ENCODE peak calls at places on chromosomes 2 and 18, in five cellular contexts. One of them, this sample, is unnamed.

GRCh38 chr2:152166633-152167032 is 8.9 kb downstream of the STAM2 start:
- DNase-seq in fibroblast of lung: peak; percentile 68
- DNase-seq in HCT116: no peak
- DNase-seq in astrocyte: peak; percentile 65
- DNase-seq in neural progenitor cell: no peak
- DNase-seq in this sample: peak; percentile 18

GRCh38 chr2:88082781-88083180 is 15.2 kb downstream of the SMYD1 start:
- DNase-seq in fibroblast of lung: no peak
- DNase-seq in HCT116: no peak
- DNase-seq in astrocyte: no peak
- DNase-seq in neural progenitor cell: no peak
- DNase-seq in this sample: no peak

GRCh38 chr2:46601328-46601963 is 122.1 kb downstream of the TMEM247 start:
- DNase-seq in fibroblast of lung: no peak
- DNase-seq in HCT116: no peak
- DNase-seq in astrocyte: no peak
- DNase-seq in neural progenitor cell: no peak
- DNase-seq in this sample: peak; percentile 49

GRCh38 chr2:11598228-11598731 is 64.4 kb downstream of the GREB1 start:
- DNase-seq in fibroblast of lung: no peak
- DNase-seq in HCT116: no peak
- DNase-seq in astrocyte: no peak
- DNase-seq in neural progenitor cell: no peak
- DNase-seq in this sample: peak; percentile 64

GRCh38 chr2:135055182-135055786 is 3.2 kb downstream of the RAB3GAP1 start:
- DNase-seq in fibroblast of lung: peak; percentile 84
- DNase-seq in HCT116: no peak
- DNase-seq in astrocyte: peak; percentile 80
- DNase-seq in neural progenitor cell: no peak
- DNase-seq in this sample: peak; percentile 34

GRCh38 chr2:127125821-127126220 is 18.9 kb upstream of the BIN1 start:
- DNase-seq in fibroblast of lung: no peak
- DNase-seq in HCT116: no peak
- DNase-seq in astrocyte: no peak
- DNase-seq in neural progenitor cell: no peak
- DNase-seq in this sample: no peak

GRCh38 chr18:21593540-21594257 is 6.8 kb downstream of the ESCO1 start:
- DNase-seq in fibroblast of lung: no peak
- DNase-seq in HCT116: no peak
- DNase-seq in astrocyte: no peak
- DNase-seq in neural progenitor cell: no peak
- DNase-seq in this sample: no peak

GRCh38 chr2:124810132-124810531 is 785.0 kb downstream of the CNTNAP5 start:
- DNase-seq in fibroblast of lung: no peak
- DNase-seq in HCT116: no peak
- DNase-seq in astrocyte: no peak
- DNase-seq in neural progenitor cell: peak; percentile 77
- DNase-seq in this sample: peak; percentile 32

GRCh38 chr2:3662239-3662638 is 4.2 kb downstream of the ALLC start:
- DNase-seq in fibroblast of lung: no peak
- DNase-seq in HCT116: peak; percentile 21
- DNase-seq in astrocyte: no peak
- DNase-seq in neural progenitor cell: no peak
- DNase-seq in this sample: no peak

GRCh38 chr2:68643011-68643873 is at the start of gene PROKR1:
- DNase-seq in fibroblast of lung: peak; percentile 27
- DNase-seq in HCT116: no peak
- DNase-seq in astrocyte: peak; percentile 5
- DNase-seq in neural progenitor cell: peak; percentile 89
- DNase-seq in this sample: peak; percentile 35

GRCh38 chr2:240877460-240878340 is 9.1 kb downstream of the AGXT start:
- DNase-seq in fibroblast of lung: no peak
- DNase-seq in HCT116: no peak
- DNase-seq in astrocyte: no peak
- DNase-seq in neural progenitor cell: no peak
- DNase-seq in this sample: no peak

GRCh38 chr2:28276807-28277206 is 115.9 kb upstream of the FOSL2 start:
- DNase-seq in fibroblast of lung: peak; percentile 71
- DNase-seq in HCT116: no peak
- DNase-seq in astrocyte: peak; percentile 61
- DNase-seq in neural progenitor cell: no peak
- DNase-seq in this sample: no peak

GRCh38 chr18:44700652-44701051 is 20.0 kb downstream of the SETBP1 start:
- DNase-seq in fibroblast of lung: peak; percentile 70
- DNase-seq in HCT116: no peak
- DNase-seq in astrocyte: peak; percentile 53
- DNase-seq in neural progenitor cell: no peak
- DNase-seq in this sample: no peak

GRCh38 chr2:236569593-236569973 is at the start of gene ACKR3:
- DNase-seq in fibroblast of lung: peak; percentile 90
- DNase-seq in HCT116: peak; percentile 21
- DNase-seq in astrocyte: peak; percentile 88
- DNase-seq in neural progenitor cell: peak; percentile 87
- DNase-seq in this sample: peak; percentile 82

GRCh38 chr18:56641714-56642331 is 3.4 kb upstream of the TXNL1 start:
- DNase-seq in fibroblast of lung: peak; percentile 79
- DNase-seq in HCT116: no peak
- DNase-seq in astrocyte: peak; percentile 68
- DNase-seq in neural progenitor cell: no peak
- DNase-seq in this sample: peak; percentile 65

GRCh38 chr2:97706708-97707345 is 6.5 kb upstream of the ZAP70 start:
- DNase-seq in fibroblast of lung: no peak
- DNase-seq in HCT116: no peak
- DNase-seq in astrocyte: no peak
- DNase-seq in neural progenitor cell: no peak
- DNase-seq in this sample: no peak

GRCh38 chr2:144084114-144084661 is 435.7 kb downstream of the ZEB2 start:
- DNase-seq in fibroblast of lung: peak; percentile 90
- DNase-seq in HCT116: no peak
- DNase-seq in astrocyte: peak; percentile 87
- DNase-seq in neural progenitor cell: no peak
- DNase-seq in this sample: peak; percentile 82

GRCh38 chr18:48036641-48037421 is 106.4 kb upstream of the SMAD2 start:
- DNase-seq in fibroblast of lung: no peak
- DNase-seq in HCT116: no peak
- DNase-seq in astrocyte: no peak
- DNase-seq in neural progenitor cell: no peak
- DNase-seq in this sample: no peak

GRCh38 chr2:63845866-63846265 is 4.2 kb downstream of the UGP2 start:
- DNase-seq in fibroblast of lung: no peak
- DNase-seq in HCT116: no peak
- DNase-seq in astrocyte: no peak
- DNase-seq in neural progenitor cell: peak; percentile 25
- DNase-seq in this sample: no peak

GRCh38 chr18:35010983-35011382 is 30.2 kb upstream of the MAPRE2 start:
- DNase-seq in fibroblast of lung: peak; percentile 53
- DNase-seq in HCT116: no peak
- DNase-seq in astrocyte: peak; percentile 33
- DNase-seq in neural progenitor cell: no peak
- DNase-seq in this sample: no peak

GRCh38 chr2:191625016-191625415 is 52.9 kb upstream of the NABP1 start:
- DNase-seq in fibroblast of lung: peak; percentile 45
- DNase-seq in HCT116: no peak
- DNase-seq in astrocyte: no peak
- DNase-seq in neural progenitor cell: no peak
- DNase-seq in this sample: no peak

GRCh38 chr18:48188609-48189008 is 220.6 kb downstream of the ZBTB7C start:
- DNase-seq in fibroblast of lung: no peak
- DNase-seq in HCT116: no peak
- DNase-seq in astrocyte: no peak
- DNase-seq in neural progenitor cell: no peak
- DNase-seq in this sample: no peak

GRCh38 chr2:227939271-227940027 is 68.0 kb downstream of the DAW1 start:
- DNase-seq in fibroblast of lung: peak; percentile 17
- DNase-seq in HCT116: peak; percentile 60
- DNase-seq in astrocyte: peak; percentile 4
- DNase-seq in neural progenitor cell: peak; percentile 83
- DNase-seq in this sample: peak; percentile 67

GRCh38 chr2:23694058-23695045 is 232.6 kb downstream of the ATAD2B start:
- DNase-seq in fibroblast of lung: no peak
- DNase-seq in HCT116: no peak
- DNase-seq in astrocyte: no peak
- DNase-seq in neural progenitor cell: no peak
- DNase-seq in this sample: no peak

GRCh38 chr18:43525149-43525548 is 247.9 kb upstream of the SYT4 start:
- DNase-seq in fibroblast of lung: no peak
- DNase-seq in HCT116: no peak
- DNase-seq in astrocyte: no peak
- DNase-seq in neural progenitor cell: no peak
- DNase-seq in this sample: no peak

GRCh38 chr2:161415041-161415440 is 1.1 kb upstream of the TBR1 start:
- DNase-seq in fibroblast of lung: no peak
- DNase-seq in HCT116: no peak
- DNase-seq in astrocyte: no peak
- DNase-seq in neural progenitor cell: peak; percentile 36
- DNase-seq in this sample: peak; percentile 31

GRCh38 chr2:161412346-161412745 is 3.8 kb upstream of the TBR1 start:
- DNase-seq in fibroblast of lung: peak; percentile 29
- DNase-seq in HCT116: no peak
- DNase-seq in astrocyte: peak; percentile 23
- DNase-seq in neural progenitor cell: no peak
- DNase-seq in this sample: no peak

GRCh38 chr2:161414385-161415040 is 1.6 kb upstream of the TBR1 start:
- DNase-seq in fibroblast of lung: peak; percentile 41
- DNase-seq in HCT116: no peak
- DNase-seq in astrocyte: peak; percentile 20
- DNase-seq in neural progenitor cell: peak; percentile 84
- DNase-seq in this sample: peak; percentile 57

GRCh38 chr2:161415467-161416293 is 417 bp upstream of the TBR1 start:
- DNase-seq in fibroblast of lung: no peak
- DNase-seq in HCT116: no peak
- DNase-seq in astrocyte: no peak
- DNase-seq in neural progenitor cell: no peak
- DNase-seq in this sample: no peak

DNA sequence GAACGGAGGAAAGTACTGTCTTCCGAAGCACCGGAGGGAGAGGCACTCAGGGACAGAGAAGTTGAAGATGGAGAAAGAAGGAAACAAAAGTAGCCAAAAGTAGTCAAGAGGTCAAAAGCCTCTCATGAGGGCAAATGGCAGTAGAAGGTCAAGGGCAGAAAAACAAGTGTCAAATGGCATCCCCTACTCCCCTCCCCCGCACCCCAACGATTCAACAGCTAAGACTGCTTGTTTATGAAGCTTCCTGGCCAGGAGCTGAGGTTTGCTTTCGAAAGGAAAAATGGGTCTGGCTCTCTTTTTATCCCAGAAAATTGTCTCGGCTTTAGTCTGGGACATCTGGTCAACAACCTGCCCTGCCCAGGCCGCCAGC is 2.1 kb upstream of the TBR1 start:
- DNase-seq in fibroblast of lung: no peak
- DNase-seq in HCT116: no peak
- DNase-seq in astrocyte: no peak
- DNase-seq in neural progenitor cell: no peak
- DNase-seq in this sample: no peak
- H2AFZ ChIP-seq in fibroblast of lung: peak overlapping the region; percentile 43
- H2AFZ ChIP-seq in HCT116: no peak overlapping the region
- H2AFZ ChIP-seq in astrocyte: no peak overlapping the region
- H2AFZ ChIP-seq in neural progenitor cell: peak overlapping the region; percentile 67
- H2AFZ ChIP-seq in this sample: peak overlapping the region; percentile 96

GRCh38 chr2:32863326-32863725 is 83.4 kb upstream of the LTBP1 start:
- DNase-seq in fibroblast of lung: no peak
- DNase-seq in HCT116: no peak
- DNase-seq in astrocyte: no peak
- DNase-seq in neural progenitor cell: no peak
- DNase-seq in this sample: no peak

GRCh38 chr2:32863803-32864202 is 83.0 kb upstream of the LTBP1 start:
- DNase-seq in fibroblast of lung: peak; percentile 57
- DNase-seq in HCT116: no peak
- DNase-seq in astrocyte: peak; percentile 40
- DNase-seq in neural progenitor cell: no peak
- DNase-seq in this sample: no peak

GRCh38 chr2:32864761-32865160 is 82.0 kb upstream of the LTBP1 start:
- DNase-seq in fibroblast of lung: peak; percentile 90
- DNase-seq in HCT116: no peak
- DNase-seq in astrocyte: peak; percentile 86
- DNase-seq in neural progenitor cell: no peak
- DNase-seq in this sample: no peak

GRCh38 chr2:32865399-32866068 is 81.2 kb upstream of the LTBP1 start:
- DNase-seq in fibroblast of lung: peak; percentile 96
- DNase-seq in HCT116: peak; percentile 43
- DNase-seq in astrocyte: peak; percentile 94
- DNase-seq in neural progenitor cell: no peak
- DNase-seq in this sample: peak; percentile 88

DNA sequence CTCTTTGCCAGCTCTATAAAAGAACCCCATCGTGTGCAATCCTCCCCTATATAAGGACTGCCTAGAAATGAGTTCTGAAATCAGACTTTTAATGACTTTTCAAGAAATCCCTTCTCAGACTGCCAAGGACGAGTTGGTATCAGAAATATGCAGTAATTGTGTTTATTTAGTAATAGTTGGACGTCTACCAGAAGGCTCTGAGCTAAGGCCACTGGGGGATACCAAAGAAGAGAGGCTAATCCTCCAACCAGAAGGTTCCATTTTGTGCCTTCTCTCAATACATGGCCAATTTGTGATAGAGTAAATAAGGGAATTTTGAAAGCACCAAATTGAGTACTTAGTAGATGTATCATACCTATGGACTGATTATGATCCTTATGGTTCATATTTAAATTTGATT is 82.4 kb upstream of the LTBP1 start:
- DNase-seq in fibroblast of lung: peak; percentile 80
- DNase-seq in HCT116: no peak
- DNase-seq in astrocyte: peak; percentile 73
- DNase-seq in neural progenitor cell: no peak
- DNase-seq in this sample: peak; percentile 42
- H3K9ac ChIP-seq in fibroblast of lung: no peak overlapping the region
- H3K9ac ChIP-seq in HCT116: no peak overlapping the region
- H3K9ac ChIP-seq in astrocyte: no peak overlapping the region
- H3K9ac ChIP-seq in neural progenitor cell: no peak overlapping the region
- H3K9ac ChIP-seq in this sample: no peak overlapping the region

GRCh38 chr2:187302619-187303018 is 145.4 kb downstream of the CALCRL start:
- DNase-seq in fibroblast of lung: peak; percentile 76
- DNase-seq in HCT116: no peak
- DNase-seq in astrocyte: peak; percentile 73
- DNase-seq in neural progenitor cell: no peak
- DNase-seq in this sample: peak; percentile 36
- H2AFZ ChIP-seq in fibroblast of lung: no peak overlapping the region
- H2AFZ ChIP-seq in HCT116: peak overlapping the region; percentile 56
- H2AFZ ChIP-seq in astrocyte: no peak overlapping the region
- H2AFZ ChIP-seq in neural progenitor cell: no peak overlapping the region
- H2AFZ ChIP-seq in this sample: no peak overlapping the region

GRCh38 chr2:239222346-239223028 is 178.3 kb downstream of the HDAC4 start:
- DNase-seq in fibroblast of lung: no peak
- DNase-seq in HCT116: no peak
- DNase-seq in astrocyte: no peak
- DNase-seq in neural progenitor cell: no peak
- DNase-seq in this sample: no peak

GRCh38 chr2:239223029-239223329 is 177.8 kb downstream of the HDAC4 start:
- DNase-seq in fibroblast of lung: no peak
- DNase-seq in HCT116: no peak
- DNase-seq in astrocyte: no peak
- DNase-seq in neural progenitor cell: no peak
- DNase-seq in this sample: no peak

GRCh38 chr2:239225456-239225855 is 175.4 kb downstream of the HDAC4 start:
- DNase-seq in fibroblast of lung: no peak
- DNase-seq in HCT116: no peak
- DNase-seq in astrocyte: no peak
- DNase-seq in neural progenitor cell: no peak
- DNase-seq in this sample: no peak

GRCh38 chr2:239224249-239224605 is 176.6 kb downstream of the HDAC4 start:
- DNase-seq in fibroblast of lung: no peak
- DNase-seq in HCT116: no peak
- DNase-seq in astrocyte: no peak
- DNase-seq in neural progenitor cell: no peak
- DNase-seq in this sample: no peak

GRCh38 chr2:239223330-239224248 is 177.2 kb downstream of the HDAC4 start:
- DNase-seq in fibroblast of lung: peak; percentile 85
- DNase-seq in HCT116: no peak
- DNase-seq in astrocyte: peak; percentile 84
- DNase-seq in neural progenitor cell: no peak
- DNase-seq in this sample: no peak
- H3K9ac ChIP-seq in fibroblast of lung: no peak overlapping the region
- H3K9ac ChIP-seq in HCT116: no peak overlapping the region
- H3K9ac ChIP-seq in astrocyte: no peak overlapping the region
- H3K9ac ChIP-seq in neural progenitor cell: no peak overlapping the region
- H3K9ac ChIP-seq in this sample: no peak overlapping the region

This sample was measured in PC-3.